ENCODE peak calls at places on chromosomes 12 and 14, in six cellular contexts. L is HEK293T, D is B cell, T is GM20000, J is ACHN, P is HFFc6. U is an unnamed sample.

GRCh38 chr14:66070542-66071319 is 415.4 kb upstream of the CCDC196 start:
- DNase-seq in L (peak), D (peak), T (peak), J (peak), P (no peak), U (no peak)

GRCh38 chr12:113392988-113393579 is 10.6 kb downstream of the SDS start:
- DNase-seq in L (peak), D (no peak), T (peak), J (peak), P (peak), U (no peak)

GRCh38 chr14:34665785-34666425 is 36.0 kb upstream of the SNX6 start:
- DNase-seq in L (no peak), D (no peak), T (no peak), J (peak), P (peak), U (no peak)

GRCh38 chr14:23120405-23121251 is 1.6 kb upstream of the CEBPE start:
- DNase-seq in L (peak), D (peak), T (peak), J (peak), P (peak), U (peak)

GRCh38 chr14:72573725-72574426 is 320.0 kb downstream of the DPF3 start:
- DNase-seq in L (no peak), D (no peak), T (no peak), J (no peak), P (no peak), U (no peak)

GRCh38 chr12:108119126-108119973 is 9.7 kb upstream of the WSCD2 start:
- DNase-seq in L (no peak), D (peak), T (peak), J (no peak), P (no peak), U (no peak)

GRCh38 chr12:22617630-22618029 is 7.3 kb upstream of the ETNK1 start:
- DNase-seq in L (no peak), D (no peak), T (no peak), J (no peak), P (no peak), U (no peak)

GRCh38 chr14:70595443-70596185 is 4.8 kb downstream of the MED6 start:
- DNase-seq in L (no peak), D (no peak), T (no peak), J (no peak), P (no peak), U (no peak)

GRCh38 chr12:46608431-46609280 is 217.1 kb downstream of the SLC38A4 start:
- DNase-seq in L (no peak), D (no peak), T (no peak), J (no peak), P (peak), U (no peak)

GRCh38 chr14:28298156-28298555 is 468.4 kb upstream of the FOXG1 start:
- DNase-seq in L (no peak), D (no peak), T (no peak), J (no peak), P (no peak), U (no peak)

GRCh38 chr14:56002876-56003625 is 115.2 kb upstream of the PELI2 start:
- DNase-seq in L (no peak), D (peak), T (no peak), J (no peak), P (no peak), U (no peak)

GRCh38 chr14:31827325-31827724 is 249.8 kb upstream of the ARHGAP5 start:
- DNase-seq in L (no peak), D (no peak), T (no peak), J (no peak), P (no peak), U (no peak)